ENCODE peak calls at places on chromosomes 11 and 22, in nine cellular contexts. P, E, Z, M, D, O, Y, G and T are unnamed samples.

GRCh38 chr22:49390954-49391353 is 436.7 kb downstream of the BRD1 start:
- DNase-seq in M (no peak), G (no peak), O (no peak), D (no peak), Y (no peak), P (no peak), Z (no peak), E (no peak), T (no peak)

GRCh38 chr22:42978453-42979103 is 36.4 kb downstream of the PACSIN2 start:
- DNase-seq in G (no peak), E (peak; percentile 85), O (no peak), D (no peak), Z (peak; percentile 73), Y (no peak), M (no peak), P (peak; percentile 33), T (peak; percentile 78)

GRCh38 chr11:61174949-61175348 is 13.7 kb upstream of the VPS37C start:
- DNase-seq in Y (no peak), O (no peak), M (no peak), Z (no peak), G (no peak), P (no peak), E (no peak), D (no peak), T (no peak)

GRCh38 chr11:129278586-129279319 is 86.6 kb upstream of the ARHGAP32 start:
- DNase-seq in M (peak; percentile 29), Z (peak; percentile 27), G (peak; percentile 77), P (peak; percentile 18), Y (no peak), O (no peak), E (no peak), D (no peak), T (no peak)

GRCh38 chr11:12149672-12150225 is 39.4 kb downstream of the MICAL2 start:
- DNase-seq in Y (no peak), Z (peak; percentile 47), G (no peak), O (no peak), M (no peak), D (no peak), E (no peak), P (no peak), T (no peak)

GRCh38 chr11:75667831-75668507 is 869 bp downstream of the MAP6 start:
- DNase-seq in Z (peak; percentile 58), O (no peak), P (peak; percentile 57), D (peak; percentile 22), G (peak; percentile 95), E (peak; percentile 38), Y (no peak), M (peak; percentile 59), T (peak; percentile 51)

GRCh38 chr11:94768602-94769511 is 701 bp downstream of the AMOTL1 start:
- DNase-seq in Z (peak; percentile 54), Y (no peak), G (peak; percentile 79), E (no peak), D (no peak), P (peak; percentile 65), O (peak; percentile 35), M (peak; percentile 65), T (no peak)

GRCh38 chr11:117823294-117823940 is 1.1 kb downstream of the FXYD2 start:
- DNase-seq in P (peak; percentile 49), O (no peak), G (no peak), M (no peak), E (no peak), Z (peak; percentile 29), Y (no peak), D (no peak), T (no peak)

GRCh38 chr11:69295995-69296889 is 2.3 kb downstream of the MYEOV start:
- DNase-seq in G (no peak), P (no peak), Z (peak; percentile 93), D (no peak), E (peak; percentile 97), O (peak; percentile 63), Y (peak; percentile 36), M (no peak), T (peak; percentile 94)

GRCh38 chr11:114738954-114739353 is 60.6 kb downstream of the NXPE2 start:
- DNase-seq in G (peak; percentile 44), P (no peak), Y (peak; percentile 8), Z (peak; percentile 60), D (peak; percentile 61), O (no peak), M (no peak), E (peak; percentile 55), T (peak; percentile 56)

GRCh38 chr11:47234669-47235075 is 13.9 kb downstream of the ACP2 start:
- DNase-seq in P (peak; percentile 59), D (no peak), O (peak; percentile 72), Z (peak; percentile 59), Y (no peak), G (peak; percentile 4), E (peak; percentile 64), M (no peak), T (no peak)

GRCh38 chr11:125348704-125349635 is 147.1 kb downstream of the FEZ1 start:
- DNase-seq in D (peak; percentile 48), Z (peak; percentile 51), Y (no peak), M (peak; percentile 65), O (no peak), P (peak; percentile 56), G (peak; percentile 87), E (peak; percentile 45), T (peak; percentile 22)

GRCh38 chr11:94934362-94934761 is 39.0 kb downstream of the CWC15 start:
- DNase-seq in Y (no peak), E (peak; percentile 62), G (peak; percentile 51), Z (peak; percentile 39), D (no peak), M (no peak), O (no peak), P (no peak), T (peak; percentile 70)

GRCh38 chr22:46846154-46846831 is 83.8 kb downstream of the TBC1D22A start:
- DNase-seq in O (no peak), Z (no peak), Y (no peak), M (no peak), P (no peak), D (no peak), E (peak; percentile 42), G (no peak), T (no peak)

GRCh38 chr22:25081409-25081824 is 118.2 kb upstream of the CRYBB3 start:
- DNase-seq in G (peak; percentile 58), O (no peak), M (no peak), E (peak; percentile 15), Y (no peak), P (no peak), D (peak; percentile 49), Z (peak; percentile 39), T (no peak)

GRCh38 chr11:126561327-126561893 is 205.9 kb downstream of the ST3GAL4 start:
- DNase-seq in E (peak; percentile 64), D (peak; percentile 21), G (no peak), O (no peak), Y (peak; percentile 45), Z (peak; percentile 75), P (peak; percentile 36), M (no peak), T (peak; percentile 58)

GRCh38 chr11:28836285-28837081 is 728.3 kb downstream of the METTL15 start:
- DNase-seq in G (no peak), E (peak; percentile 99), P (no peak), Y (peak; percentile 89), O (no peak), M (no peak), Z (peak; percentile 95), D (no peak), T (peak; percentile 99)

DNA sequence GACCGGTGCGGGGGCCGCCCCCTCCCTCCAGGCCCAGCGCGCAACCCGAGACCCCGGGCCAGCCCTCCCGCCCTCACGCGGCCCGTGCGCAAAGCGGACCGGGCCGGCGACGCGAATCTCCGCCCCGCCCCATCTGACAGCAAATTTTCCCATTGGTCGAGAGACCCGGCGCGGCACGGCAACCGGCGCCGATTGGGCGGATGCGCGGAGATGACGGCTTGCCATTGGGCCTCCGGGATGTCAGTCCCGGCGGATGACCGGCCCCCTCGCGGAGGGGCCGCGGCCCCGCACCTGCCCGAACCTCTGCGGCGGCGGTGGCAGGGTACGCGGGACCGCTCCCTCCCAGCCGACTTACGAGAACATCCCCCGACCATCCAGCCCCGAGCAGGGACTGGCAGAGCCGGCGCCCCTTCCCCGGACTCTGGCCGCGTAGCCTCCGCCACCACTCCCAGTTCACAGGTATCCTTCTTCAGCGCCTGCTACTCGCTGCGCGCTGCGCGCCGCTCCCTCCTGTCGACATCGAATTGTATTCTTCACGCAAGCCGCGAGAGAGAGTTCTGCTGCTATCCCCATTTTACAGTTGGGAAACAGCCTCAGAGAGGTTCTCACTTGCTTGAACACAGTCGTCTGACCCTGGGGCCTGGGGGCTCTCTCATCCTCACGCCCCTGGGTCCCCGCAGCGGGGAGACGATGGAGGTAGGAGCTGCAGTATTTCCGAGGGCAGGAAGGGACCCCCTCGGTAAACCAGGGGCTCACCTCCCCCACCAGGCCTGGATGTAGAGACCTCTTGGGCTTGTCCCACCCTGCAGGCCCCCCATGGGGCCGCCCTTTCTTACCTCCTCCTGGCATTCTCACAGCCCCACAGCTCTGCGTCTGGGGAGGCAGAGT is at the start of gene ARVCF:
- DNase-seq in P (peak; percentile 95), Z (peak; percentile 92), E (peak; percentile 91), D (peak; percentile 94), Y (peak; percentile 73), G (peak; percentile 98), O (peak; percentile 92), M (peak; percentile 94), T (peak; percentile 88)
- TF ChIP-seq CTCF in P (peak; percentile 14), Z (peak; percentile 10), E (no peak), D (no peak), Y (no peak), G (no peak), O (peak; percentile 13), M (peak; percentile 16), T (no peak)

GRCh38 chr22:36343720-36344105 is 44.1 kb downstream of the MYH9 start:
- DNase-seq in P (no peak), E (no peak), G (no peak), D (no peak), Y (no peak), O (no peak), M (no peak), Z (no peak), T (no peak)
- H3K4me3 ChIP-seq in P (no peak overlapping the region), E (no peak overlapping the region), G (no peak overlapping the region), D (no peak overlapping the region), Y (no peak overlapping the region), O (no peak overlapping the region), M (no peak overlapping the region), Z (no peak overlapping the region), T (no peak overlapping the region)

GRCh38 chr11:62676698-62677097 is 2.2 kb downstream of the UBXN1 start:
- DNase-seq in D (no peak), G (no peak), Y (no peak), M (no peak), P (no peak), E (no peak), O (no peak), Z (no peak), T (no peak)
- TF ChIP-seq CTCF in D (no peak), G (no peak), Y (no peak), M (no peak), P (no peak), E (no peak), O (no peak), Z (no peak), T (peak; percentile 1)

DNA sequence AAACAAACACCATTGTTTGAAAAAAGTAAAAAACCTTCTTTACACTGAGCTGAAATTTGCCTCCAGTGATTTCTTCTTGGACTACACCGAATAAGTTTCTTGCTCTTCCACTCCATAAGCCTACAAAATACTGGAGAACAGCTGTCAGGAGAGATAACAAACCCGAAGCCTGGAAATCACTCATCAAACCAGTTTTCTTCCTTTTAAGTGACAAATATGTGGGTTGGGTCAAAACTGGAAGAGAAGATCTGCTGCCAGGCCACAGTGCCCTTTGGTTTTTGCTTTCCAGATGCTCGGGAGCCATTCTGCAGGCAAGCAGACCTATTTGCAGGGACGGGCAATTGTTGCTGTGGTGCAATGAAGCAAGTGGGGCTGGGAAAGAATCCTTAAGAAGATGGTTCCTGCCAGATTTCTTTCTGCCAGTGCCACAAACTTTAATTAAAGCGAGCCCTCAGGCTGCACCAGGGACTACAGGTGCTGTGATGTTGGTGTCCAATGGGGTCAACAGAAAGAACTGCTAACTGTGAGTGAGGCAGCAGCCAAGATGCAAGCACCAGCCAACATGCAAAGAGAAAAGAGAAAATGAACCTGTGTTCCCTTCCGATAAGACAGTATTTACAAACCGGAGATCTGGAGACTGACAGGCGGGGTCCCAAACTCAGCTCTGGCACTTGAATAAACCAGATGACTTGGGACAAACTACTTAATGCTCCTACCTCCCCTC is 44.8 kb upstream of the SMCO4 start:
- DNase-seq in D (peak; percentile 24), M (no peak), Z (no peak), O (no peak), Y (no peak), E (no peak), G (no peak), P (no peak), T (no peak)
- H3K4me3 ChIP-seq in D (no peak overlapping the region), M (no peak overlapping the region), Z (no peak overlapping the region), O (no peak overlapping the region), Y (no peak overlapping the region), E (no peak overlapping the region), G (no peak overlapping the region), P (no peak overlapping the region), T (no peak overlapping the region)